ENCODE peak calls at places on chromosome 11, in four cellular contexts. A is A549; S is brain microvascular endothelial cell; R is CD4-positive, alpha-beta T cell. Z is an unnamed sample.

GRCh38 chr11:68579455-68579854 is 104.9 kb upstream of the GAL start:
- DNase-seq in R (no peak), S (peak), A (no peak), Z (no peak)

GRCh38 chr11:92304271-92304670 is 79.7 kb downstream of the FAT3 start:
- DNase-seq in R (no peak), S (no peak), A (no peak), Z (no peak)

GRCh38 chr11:614583-615452 is 932 bp downstream of the IRF7 start:
- DNase-seq in S (no peak), A (no peak), R (no peak), Z (no peak)

GRCh38 chr11:67288452-67289225 is 464 bp upstream of the ANKRD13D start:
- DNase-seq in R (peak), S (peak), A (peak), Z (peak)

GRCh38 chr11:32527191-32527590 is 56.4 kb upstream of the EIF3M start:
- DNase-seq in A (no peak), S (no peak), R (no peak), Z (no peak)

GRCh38 chr11:57649826-57650738 is at the start of gene YPEL4:
- DNase-seq in R (peak), S (peak), A (peak), Z (no peak)

GRCh38 chr11:79081441-79082124 is 359.2 kb downstream of the TENM4 start:
- DNase-seq in S (peak), R (no peak), A (no peak), Z (no peak)

GRCh38 chr11:76265771-76266241 is 59.5 kb upstream of the WNT11 start:
- DNase-seq in S (no peak), R (no peak), A (no peak), Z (no peak)

GRCh38 chr11:65429069-65429681 is 6.6 kb downstream of the NEAT1 start:
- DNase-seq in R (no peak), A (peak), S (peak), Z (no peak)

GRCh38 chr11:15871904-15872303 is 484.4 kb downstream of the SOX6 start:
- DNase-seq in S (no peak), A (no peak), R (no peak), Z (no peak)

DNA sequence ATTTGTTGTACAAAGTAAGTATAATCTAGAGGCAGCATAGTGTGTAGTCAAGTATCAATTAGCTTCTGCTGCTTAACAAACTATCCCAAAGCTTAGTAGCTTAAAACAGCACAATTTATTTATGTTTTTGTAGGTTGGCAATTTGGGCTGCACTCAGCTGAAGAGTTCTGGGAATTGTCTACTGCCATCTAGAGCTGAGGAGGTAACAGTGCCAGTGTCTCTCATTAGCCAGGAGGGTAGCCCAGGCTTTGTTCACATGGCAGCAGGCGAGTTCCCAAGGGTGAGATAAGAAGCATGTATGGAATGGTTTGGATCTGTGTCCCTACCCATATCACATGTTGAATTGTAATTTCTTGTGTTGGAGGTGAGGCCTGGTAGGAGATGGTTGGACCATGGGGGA is 45.8 kb upstream of the SLN start:
- DNase-seq in R (no peak), A (no peak), S (no peak), Z (no peak)
- TF ChIP-seq CTCF in R (no peak), A (no peak), S (peak), Z (no peak)

GRCh38 chr11:11075515-11076171 is 217.8 kb upstream of the ZBED5 start:
- DNase-seq in S (no peak), R (no peak), A (no peak), Z (no peak)
- TF ChIP-seq CTCF in S (no peak), R (no peak), A (no peak), Z (no peak)

GRCh38 chr11:127274328-127274676 is 273.7 kb upstream of the KIRREL3 start:
- DNase-seq in A (no peak), R (no peak), S (no peak), Z (no peak)
- TF ChIP-seq CTCF in A (no peak), R (no peak), S (no peak), Z (no peak)

DNA sequence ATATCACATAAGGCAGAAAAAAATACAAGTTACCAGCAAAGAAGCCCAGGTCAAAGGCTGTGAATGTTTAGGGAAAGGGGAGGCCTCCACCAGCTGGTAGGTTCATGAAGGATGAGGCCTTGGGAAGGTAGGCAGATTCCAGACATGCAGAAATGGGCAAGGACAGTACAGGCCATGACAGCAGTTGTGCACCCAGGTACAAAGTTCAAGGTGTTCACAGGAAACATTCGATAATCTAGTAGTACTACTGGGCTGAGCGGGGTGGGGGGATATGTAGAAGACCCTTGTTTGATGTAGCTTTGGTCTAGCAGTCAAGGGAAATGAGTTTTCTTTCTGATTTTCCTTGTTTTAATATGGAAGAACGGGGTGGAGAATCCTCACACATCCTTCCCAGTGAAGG is 152.8 kb upstream of the RASSF10 start:
- DNase-seq in R (no peak), S (no peak), A (no peak), Z (no peak)
- TF ChIP-seq CTCF in R (no peak), S (no peak), A (no peak), Z (no peak)

Z was measured in mesothelial cell of epicardium.